ENCODE peak calls at places on chromosomes 6 and 20, in ten cellular contexts. C is GM10248; B is HFF-Myc; J is GF-D8; Y is stimulated activated CD4-positive, alpha-beta T cell treated with anti-CD3 and anti-CD28 coated beads, Interleukin-1b, Interleukin-23, amount 100 ng/mL, for 4 hours; P is NCI-H82; K is NAMALWA; T is HEK293T; X is cardiac muscle cell; H is iPS DF 19.7. L is an unnamed sample.

GRCh38 chr6:53671111-53671510 is 5.6 kb upstream of the KLHL31 start:
- DNase-seq in H (no peak), Y (no peak), P (no peak), B (no peak), T (no peak), C (no peak), X (no peak), J (no peak), K (no peak), L (no peak)

GRCh38 chr6:144151010-144151727 is 852 bp downstream of the STX11 start:
- DNase-seq in C (peak; percentile 63), P (no peak), T (peak; percentile 39), H (no peak), B (no peak), J (peak; percentile 50), Y (peak; percentile 32), X (peak; percentile 15), K (peak; percentile 70), L (peak; percentile 75)

GRCh38 chr6:6006428-6007310 is at the start of gene NRN1:
- DNase-seq in Y (no peak), P (peak; percentile 79), C (peak; percentile 50), T (peak; percentile 43), H (no peak), X (no peak), K (no peak), J (no peak), B (no peak), L (no peak)

GRCh38 chr20:33815671-33816070 is 4.5 kb downstream of the CHMP4B start:
- DNase-seq in K (no peak), C (no peak), B (no peak), H (no peak), J (no peak), X (no peak), T (no peak), Y (no peak), P (no peak), L (no peak)

GRCh38 chr6:39026175-39026574 is 22.4 kb upstream of the GLP1R start:
- DNase-seq in P (no peak), K (no peak), J (no peak), X (no peak), Y (no peak), H (no peak), C (no peak), B (no peak), T (no peak), L (no peak)

GRCh38 chr20:36441416-36441815 is 99.9 kb upstream of the MYL9 start:
- DNase-seq in H (no peak), P (no peak), B (no peak), J (no peak), T (no peak), X (no peak), C (no peak), K (no peak), Y (no peak), L (no peak)

GRCh38 chr6:116280161-116280959 is 630 bp upstream of the TSPYL1 start:
- DNase-seq in J (no peak), Y (no peak), B (no peak), T (no peak), P (peak; percentile 44), H (no peak), C (no peak), X (no peak), K (peak; percentile 46), L (peak; percentile 40)

GRCh38 chr6:1554241-1554880 is 55.4 kb upstream of the FOXC1 start:
- DNase-seq in Y (no peak), B (no peak), T (no peak), X (no peak), H (no peak), K (no peak), P (peak; percentile 89), C (no peak), J (peak; percentile 54), L (peak; percentile 83)

GRCh38 chr6:56593801-56594318 is 48.8 kb downstream of the DST start:
- DNase-seq in H (no peak), B (no peak), T (no peak), C (peak; percentile 70), K (peak; percentile 68), Y (no peak), P (no peak), J (no peak), X (no peak), L (peak; percentile 58)

GRCh38 chr6:17907467-17908229 is 79.8 kb downstream of the KIF13A start:
- DNase-seq in X (no peak), H (no peak), K (no peak), J (peak; percentile 96), C (no peak), Y (no peak), T (no peak), B (peak; percentile 93), P (peak; percentile 8), L (peak; percentile 99)

GRCh38 chr6:57075092-57075491 is 14.9 kb upstream of the ZNF451 start:
- DNase-seq in P (no peak), X (no peak), J (no peak), H (no peak), K (peak; percentile 15), T (no peak), B (no peak), C (no peak), Y (no peak), L (no peak)

GRCh38 chr6:4870821-4871494 is 94.8 kb downstream of the CDYL start:
- DNase-seq in X (no peak), Y (no peak), J (no peak), C (no peak), K (no peak), P (no peak), B (peak; percentile 17), H (no peak), T (no peak), L (no peak)

GRCh38 chr6:13177617-13178506 is 150.5 kb downstream of the TBC1D7 start:
- DNase-seq in B (no peak), Y (no peak), C (no peak), X (no peak), P (no peak), K (no peak), J (peak; percentile 29), T (no peak), H (no peak), L (peak; percentile 53)

GRCh38 chr6:108748959-108749358 is 99.3 kb upstream of the ARMC2 start:
- DNase-seq in P (peak; percentile 86), X (no peak), B (no peak), T (no peak), H (no peak), C (no peak), K (no peak), J (no peak), Y (no peak), L (no peak)

GRCh38 chr6:11804706-11805105 is 26.1 kb upstream of the ADTRP start:
- DNase-seq in K (no peak), X (no peak), J (no peak), P (no peak), C (no peak), H (no peak), B (no peak), Y (no peak), T (no peak), L (no peak)

GRCh38 chr6:40349566-40350192 is 237.5 kb downstream of the LRFN2 start:
- DNase-seq in Y (no peak), K (no peak), X (no peak), H (no peak), C (peak; percentile 2), T (peak; percentile 3), P (peak; percentile 75), B (no peak), J (no peak), L (no peak)

GRCh38 chr6:43481075-43481474 is 3.7 kb downstream of the TJAP1 start:
- DNase-seq in Y (no peak), T (no peak), P (no peak), C (no peak), J (no peak), H (no peak), X (no peak), K (no peak), B (no peak), L (peak; percentile 71)

GRCh38 chr20:11182715-11183114 is 508.9 kb upstream of the JAG1 start:
- DNase-seq in X (no peak), C (no peak), J (peak; percentile 88), T (no peak), K (no peak), B (no peak), H (no peak), P (no peak), Y (no peak), L (peak; percentile 62)

GRCh38 chr6:1619666-1620503 is 10.2 kb downstream of the FOXC1 start:
- DNase-seq in T (no peak), X (no peak), C (no peak), B (no peak), J (no peak), P (no peak), Y (no peak), H (no peak), K (no peak), L (no peak)

GRCh38 chr6:27684264-27685211 is 211.6 kb upstream of the ZNF184 start:
- DNase-seq in X (peak; percentile 26), K (peak; percentile 78), B (peak; percentile 88), C (peak; percentile 61), H (no peak), Y (peak; percentile 40), T (peak; percentile 57), P (peak; percentile 93), J (peak; percentile 4), L (peak; percentile 93)

GRCh38 chr6:32668226-32668747 is 1.8 kb upstream of the HLA-DQB1 start:
- DNase-seq in Y (peak; percentile 6), J (no peak), P (no peak), T (peak; percentile 39), B (no peak), X (peak; percentile 84), C (peak; percentile 76), K (peak; percentile 92), H (no peak), L (no peak)

GRCh38 chr6:130324657-130325056 is 41.2 kb upstream of the TMEM200A start:
- DNase-seq in C (no peak), H (no peak), P (no peak), Y (no peak), J (no peak), B (no peak), X (no peak), T (no peak), K (no peak), L (no peak)

GRCh38 chr6:153947817-153948447 is 91.1 kb upstream of the OPRM1 start:
- DNase-seq in J (no peak), T (peak; percentile 63), C (peak; percentile 10), K (peak; percentile 46), B (no peak), Y (no peak), P (peak; percentile 46), X (peak; percentile 65), H (no peak), L (peak; percentile 41)

GRCh38 chr20:24746351-24746685 is 202.8 kb upstream of the CST7 start:
- DNase-seq in C (no peak), X (no peak), T (no peak), K (no peak), B (no peak), Y (no peak), P (no peak), H (no peak), J (no peak), L (no peak)

GRCh38 chr6:150587637-150588036 is 12.0 kb upstream of the PLEKHG1 start:
- DNase-seq in T (no peak), B (no peak), K (no peak), C (no peak), H (no peak), Y (no peak), J (no peak), P (no peak), X (no peak), L (no peak)

GRCh38 chr20:8837396-8837795 is 231.5 kb upstream of the PLCB4 start:
- DNase-seq in T (no peak), J (no peak), X (no peak), C (no peak), P (no peak), B (no peak), K (no peak), H (no peak), Y (no peak), L (no peak)

GRCh38 chr20:21225215-21225947 is 77.8 kb upstream of the XRN2 start:
- DNase-seq in X (no peak), Y (no peak), T (no peak), C (no peak), P (no peak), J (no peak), H (no peak), K (no peak), B (no peak), L (no peak)

L was measured in NB4.